ENCODE peak calls at places on chromosomes 11 and 22, in six cellular contexts. G is stimulated activated CD4-positive, alpha-beta T cell treated with anti-CD3 and anti-CD28 coated beads, Interleukin-12 subunit alpha, Interleukin-12 subunit beta, amount 100 ng/mL, for 48 hours; A is T-cell; L is neural progenitor cell; I is RWPE1; Q is Right ventricle myocardium superior. M is an unnamed sample.

GRCh38 chr11:94305146-94305545 is 766 bp downstream of the IZUMO1R start:
- DNase-seq in G (no peak), A (no peak), L (no peak), I (peak), Q (no peak), M (peak)

GRCh38 chr22:37546436-37547248 is 13.6 kb upstream of the CDC42EP1 start:
- DNase-seq in G (no peak), A (no peak), L (peak), I (no peak), Q (peak), M (peak)

GRCh38 chr11:102831709-102832492 is 11.5 kb downstream of the MMP3 start:
- DNase-seq in G (no peak), A (no peak), L (no peak), I (no peak), Q (no peak), M (no peak)

GRCh38 chr11:120096756-120097191 is 41.1 kb downstream of the TRIM29 start:
- DNase-seq in G (no peak), A (no peak), L (peak), I (no peak), Q (no peak), M (no peak)

GRCh38 chr11:111745719-111746504 is 20.3 kb downstream of the PPP2R1B start:
- DNase-seq in G (no peak), A (no peak), L (no peak), I (no peak), Q (no peak), M (peak)

GRCh38 chr11:62104816-62105610 is 18.8 kb upstream of the INCENP start:
- DNase-seq in G (no peak), A (no peak), L (no peak), I (no peak), Q (peak), M (peak)

GRCh38 chr11:68071281-68072048 is 32.6 kb downstream of the TCIRG1 start:
- DNase-seq in G (no peak), A (no peak), L (no peak), I (no peak), Q (no peak), M (no peak)

GRCh38 chr22:39488563-39489083 is 13.5 kb upstream of the MIEF1 start:
- DNase-seq in G (no peak), A (no peak), L (no peak), I (no peak), Q (no peak), M (no peak)

GRCh38 chr11:60985501-60985900 is 14.0 kb downstream of the CD6 start:
- DNase-seq in G (no peak), A (no peak), L (no peak), I (no peak), Q (no peak), M (no peak)

GRCh38 chr11:13116491-13116890 is 107.4 kb downstream of the RASSF10 start:
- DNase-seq in G (no peak), A (no peak), L (no peak), I (no peak), Q (no peak), M (no peak)

GRCh38 chr11:20934521-20934920 is 265.1 kb downstream of the NELL1 start:
- DNase-seq in G (no peak), A (no peak), L (no peak), I (no peak), Q (no peak), M (no peak)

GRCh38 chr11:724063-724732 is 18.2 kb downstream of the EPS8L2 start:
- DNase-seq in G (no peak), A (no peak), L (no peak), I (no peak), Q (no peak), M (no peak)